ENCODE peak calls at places on chromosomes 7 and 10, in seven cellular contexts. One of them, this sample, is unnamed.
A peak's percentile ranks its signal among the peaks of the same experiment; 100 is the strongest.

GRCh38 chr10:93873427-93874115 is 20.2 kb upstream of the SLC35G1 start:
- DNase-seq in A549: peak; percentile 62
- DNase-seq in Peyer's patch: no peak
- DNase-seq in K562: no peak
- DNase-seq in lower leg skin: no peak
- DNase-seq in GM12892: no peak
- DNase-seq in NB4: peak; percentile 45
- DNase-seq in this sample: peak; percentile 49

GRCh38 chr10:18312385-18313145 is 172.3 kb downstream of the CACNB2 start:
- DNase-seq in A549: peak; percentile 38
- DNase-seq in NB4: peak; percentile 32
- DNase-seq in lower leg skin: no peak
- DNase-seq in K562: peak; percentile 43
- DNase-seq in GM12892: no peak
- DNase-seq in Peyer's patch: no peak
- DNase-seq in this sample: peak; percentile 29

GRCh38 chr7:147804032-147804431 is 786.5 kb upstream of the C7orf33 start:
- DNase-seq in GM12892: no peak
- DNase-seq in lower leg skin: no peak
- DNase-seq in NB4: no peak
- DNase-seq in A549: no peak
- DNase-seq in K562: no peak
- DNase-seq in Peyer's patch: no peak
- DNase-seq in this sample: no peak

GRCh38 chr10:118870467-118871243 is 115.9 kb upstream of the CACUL1 start:
- DNase-seq in GM12892: no peak
- DNase-seq in lower leg skin: no peak
- DNase-seq in K562: no peak
- DNase-seq in Peyer's patch: no peak
- DNase-seq in A549: peak; percentile 52
- DNase-seq in NB4: peak; percentile 93
- DNase-seq in this sample: no peak

GRCh38 chr7:30469303-30469702 is 9.3 kb downstream of the NOD1 start:
- DNase-seq in K562: no peak
- DNase-seq in A549: peak; percentile 97
- DNase-seq in GM12892: no peak
- DNase-seq in Peyer's patch: no peak
- DNase-seq in lower leg skin: peak; percentile 94
- DNase-seq in NB4: no peak
- DNase-seq in this sample: no peak

GRCh38 chr10:123270221-123270620 is 116.0 kb downstream of the BUB3 start:
- DNase-seq in A549: no peak
- DNase-seq in K562: no peak
- DNase-seq in lower leg skin: no peak
- DNase-seq in GM12892: no peak
- DNase-seq in NB4: peak; percentile 12
- DNase-seq in Peyer's patch: no peak
- DNase-seq in this sample: no peak

GRCh38 chr10:124151466-124152095 is 58.2 kb upstream of the CHST15 start:
- DNase-seq in Peyer's patch: no peak
- DNase-seq in lower leg skin: no peak
- DNase-seq in GM12892: no peak
- DNase-seq in K562: no peak
- DNase-seq in NB4: no peak
- DNase-seq in A549: no peak
- DNase-seq in this sample: no peak

GRCh38 chr10:4650109-4650508 is 175.9 kb upstream of the AKR1E2 start:
- DNase-seq in K562: no peak
- DNase-seq in GM12892: no peak
- DNase-seq in A549: no peak
- DNase-seq in lower leg skin: no peak
- DNase-seq in Peyer's patch: no peak
- DNase-seq in NB4: no peak
- DNase-seq in this sample: no peak

GRCh38 chr7:136009488-136010079 is 32.4 kb upstream of the MTPN start:
- DNase-seq in GM12892: no peak
- DNase-seq in K562: peak; percentile 52
- DNase-seq in NB4: peak; percentile 64
- DNase-seq in lower leg skin: no peak
- DNase-seq in Peyer's patch: no peak
- DNase-seq in A549: peak; percentile 49
- DNase-seq in this sample: peak; percentile 44

GRCh38 chr7:511476-512145 is 8.0 kb downstream of the PDGFA start:
- DNase-seq in NB4: no peak
- DNase-seq in A549: no peak
- DNase-seq in Peyer's patch: peak; percentile 44
- DNase-seq in GM12892: no peak
- DNase-seq in lower leg skin: no peak
- DNase-seq in K562: no peak
- DNase-seq in this sample: no peak

GRCh38 chr7:105246195-105247078 is 142.3 kb downstream of the SRPK2 start:
- DNase-seq in A549: no peak
- DNase-seq in K562: no peak
- DNase-seq in GM12892: no peak
- DNase-seq in NB4: no peak
- DNase-seq in lower leg skin: no peak
- DNase-seq in Peyer's patch: no peak
- DNase-seq in this sample: peak; percentile 69

GRCh38 chr10:50918529-50918928 is 33.1 kb upstream of the A1CF start:
- DNase-seq in A549: no peak
- DNase-seq in lower leg skin: no peak
- DNase-seq in GM12892: no peak
- DNase-seq in NB4: no peak
- DNase-seq in Peyer's patch: no peak
- DNase-seq in K562: no peak
- DNase-seq in this sample: no peak

GRCh38 chr7:73973091-73973490 is 54.9 kb upstream of the ELN start:
- DNase-seq in Peyer's patch: no peak
- DNase-seq in GM12892: no peak
- DNase-seq in A549: no peak
- DNase-seq in K562: no peak
- DNase-seq in NB4: no peak
- DNase-seq in lower leg skin: peak; percentile 82
- DNase-seq in this sample: no peak

GRCh38 chr10:26829810-26830515 is 30.8 kb downstream of the ABI1 start:
- DNase-seq in Peyer's patch: no peak
- DNase-seq in lower leg skin: no peak
- DNase-seq in K562: no peak
- DNase-seq in NB4: peak; percentile 46
- DNase-seq in A549: no peak
- DNase-seq in GM12892: no peak
- DNase-seq in this sample: no peak

GRCh38 chr10:104337527-104337984 is 709 bp downstream of the ITPRIP start:
- DNase-seq in A549: peak; percentile 47
- DNase-seq in GM12892: no peak
- DNase-seq in lower leg skin: peak; percentile 90
- DNase-seq in NB4: peak; percentile 91
- DNase-seq in K562: peak; percentile 43
- DNase-seq in Peyer's patch: no peak
- DNase-seq in this sample: peak; percentile 60

GRCh38 chr10:104340692-104341091 is 2.4 kb upstream of the ITPRIP start:
- DNase-seq in GM12892: no peak
- DNase-seq in Peyer's patch: no peak
- DNase-seq in K562: peak; percentile 37
- DNase-seq in A549: no peak
- DNase-seq in lower leg skin: no peak
- DNase-seq in NB4: no peak
- DNase-seq in this sample: peak; percentile 50

GRCh38 chr10:104340099-104340594 is 1.9 kb upstream of the ITPRIP start:
- DNase-seq in K562: peak; percentile 88
- DNase-seq in lower leg skin: no peak
- DNase-seq in A549: no peak
- DNase-seq in GM12892: no peak
- DNase-seq in NB4: peak; percentile 1
- DNase-seq in Peyer's patch: no peak
- DNase-seq in this sample: peak; percentile 85

GRCh38 chr10:104337985-104338735 is at the start of gene ITPRIP:
- DNase-seq in NB4: peak; percentile 91
- DNase-seq in K562: peak; percentile 61
- DNase-seq in GM12892: peak; percentile 58
- DNase-seq in Peyer's patch: peak; percentile 82
- DNase-seq in lower leg skin: peak; percentile 95
- DNase-seq in A549: peak; percentile 78
- DNase-seq in this sample: peak; percentile 91

DNA sequence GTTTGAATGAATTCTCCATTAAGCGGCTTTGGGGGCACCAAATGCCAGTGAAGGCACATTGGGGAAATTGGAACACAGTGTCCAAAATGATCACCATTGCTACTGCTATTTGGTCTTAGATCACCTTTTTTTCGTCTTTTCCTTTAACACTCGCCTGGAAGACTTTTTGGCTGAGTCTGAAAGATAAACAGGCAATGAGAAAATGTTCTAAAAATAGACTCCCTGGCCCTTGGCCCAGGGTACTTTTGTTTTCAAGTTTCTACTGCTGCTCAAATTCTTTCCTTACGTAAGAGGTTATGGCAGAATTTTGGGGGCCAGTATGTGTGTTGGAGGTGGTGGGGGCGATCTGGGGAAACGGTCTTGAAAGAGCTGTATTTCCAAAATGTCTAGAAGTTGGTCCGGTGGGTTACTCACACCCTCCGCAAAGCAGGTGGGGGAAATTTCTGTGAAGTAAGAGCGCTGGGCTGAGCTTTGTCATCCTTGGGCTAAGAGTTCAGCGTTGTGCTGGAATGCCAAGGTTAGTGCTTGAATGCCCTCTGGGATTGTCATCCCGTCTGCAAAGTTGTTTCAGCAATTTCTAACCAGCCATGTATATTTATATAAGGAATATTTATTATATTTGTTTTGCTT is 1.3 kb upstream of the ITPRIP start:
- DNase-seq in GM12892: no peak
- DNase-seq in A549: peak; percentile 42
- DNase-seq in Peyer's patch: no peak
- DNase-seq in NB4: peak; percentile 11
- DNase-seq in K562: peak; percentile 38
- DNase-seq in lower leg skin: no peak
- DNase-seq in this sample: peak; percentile 89
- TF ChIP-seq POLR2A in GM12892: no peak
- TF ChIP-seq POLR2A in A549: no peak
- TF ChIP-seq POLR2A in Peyer's patch: no peak
- TF ChIP-seq POLR2A in NB4: no peak
- TF ChIP-seq POLR2A in K562: no peak
- TF ChIP-seq POLR2A in lower leg skin: no peak
- TF ChIP-seq POLR2A in this sample: no peak

GRCh38 chr10:78302989-78303854 is 269.6 kb downstream of the RPS24 start:
- DNase-seq in lower leg skin: peak; percentile 98
- DNase-seq in A549: peak; percentile 92
- DNase-seq in NB4: peak; percentile 97
- DNase-seq in Peyer's patch: peak; percentile 98
- DNase-seq in K562: peak; percentile 99
- DNase-seq in GM12892: peak; percentile 95
- DNase-seq in this sample: peak; percentile 93
- TF ChIP-seq POLR2A in lower leg skin: peak; percentile 2
- TF ChIP-seq POLR2A in A549: peak; percentile 61
- TF ChIP-seq POLR2A in NB4: peak; percentile 38
- TF ChIP-seq POLR2A in Peyer's patch: peak; percentile 81
- TF ChIP-seq POLR2A in K562: peak; percentile 66
- TF ChIP-seq POLR2A in GM12892: peak; percentile 49
- TF ChIP-seq POLR2A in this sample: peak; percentile 93

DNA sequence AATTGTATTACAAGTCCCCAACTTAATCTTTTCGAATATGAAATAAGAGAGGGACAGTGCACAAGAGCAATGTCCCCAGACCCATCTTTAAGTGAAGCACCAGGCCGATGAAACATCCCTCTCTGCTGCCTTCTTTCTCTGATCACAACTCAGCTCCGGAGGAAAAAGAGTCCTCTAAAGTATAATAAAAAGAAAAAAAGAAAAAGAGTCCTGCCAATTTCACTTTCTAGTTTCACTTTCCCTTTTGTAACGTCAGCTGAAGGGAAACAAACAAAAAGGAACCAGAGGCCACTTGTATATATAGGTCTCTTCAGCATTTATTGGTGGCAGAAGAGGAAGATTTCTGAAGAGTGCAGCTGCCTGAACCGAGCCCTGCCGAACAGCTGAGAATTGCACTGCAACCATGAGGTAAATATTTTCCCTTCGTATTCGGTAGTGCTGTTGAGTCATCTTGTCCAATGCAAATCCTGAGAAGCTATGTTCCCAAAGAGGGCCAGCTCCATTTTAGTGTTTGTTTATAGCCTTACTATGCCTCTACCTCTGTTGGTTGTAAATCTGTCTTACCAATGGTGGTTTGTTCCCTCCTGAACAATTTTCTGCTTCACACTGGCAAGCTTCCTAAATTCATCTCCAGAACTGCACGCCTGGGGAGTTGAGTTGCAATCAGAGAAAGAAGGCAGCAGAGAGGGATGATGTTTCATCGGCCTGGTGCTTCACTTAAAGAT is at the start of gene IFIT2:
- DNase-seq in Peyer's patch: peak; percentile 59
- DNase-seq in lower leg skin: no peak
- DNase-seq in NB4: peak; percentile 79
- DNase-seq in GM12892: peak; percentile 15
- DNase-seq in A549: peak; percentile 37
- DNase-seq in K562: peak; percentile 8
- DNase-seq in this sample: peak; percentile 76
- TF ChIP-seq POLR2A in Peyer's patch: peak; percentile 65
- TF ChIP-seq POLR2A in lower leg skin: no peak
- TF ChIP-seq POLR2A in NB4: no peak
- TF ChIP-seq POLR2A in GM12892: peak; percentile 66
- TF ChIP-seq POLR2A in A549: no peak
- TF ChIP-seq POLR2A in K562: no peak
- TF ChIP-seq POLR2A in this sample: no peak

GRCh38 chr10:73205121-73205520 is 37.2 kb downstream of the FAM149B1 start:
- DNase-seq in Peyer's patch: no peak
- DNase-seq in K562: no peak
- DNase-seq in A549: no peak
- DNase-seq in NB4: no peak
- DNase-seq in GM12892: no peak
- DNase-seq in lower leg skin: no peak
- DNase-seq in this sample: no peak
- TF ChIP-seq POLR2A in Peyer's patch: no peak
- TF ChIP-seq POLR2A in K562: no peak
- TF ChIP-seq POLR2A in A549: no peak
- TF ChIP-seq POLR2A in NB4: no peak
- TF ChIP-seq POLR2A in GM12892: no peak
- TF ChIP-seq POLR2A in lower leg skin: no peak
- TF ChIP-seq POLR2A in this sample: no peak

GRCh38 chr7:102472126-102473041 is 6.3 kb downstream of the POLR2J start:
- DNase-seq in lower leg skin: no peak
- DNase-seq in K562: peak; percentile 67
- DNase-seq in A549: no peak
- DNase-seq in GM12892: no peak
- DNase-seq in NB4: no peak
- DNase-seq in Peyer's patch: no peak
- DNase-seq in this sample: peak; percentile 13
- TF ChIP-seq POLR2A in lower leg skin: no peak
- TF ChIP-seq POLR2A in K562: peak; percentile 64
- TF ChIP-seq POLR2A in A549: no peak
- TF ChIP-seq POLR2A in GM12892: no peak
- TF ChIP-seq POLR2A in NB4: no peak
- TF ChIP-seq POLR2A in Peyer's patch: no peak
- TF ChIP-seq POLR2A in this sample: no peak

This sample was measured in erythroblast.